ENCODE peak calls at places on chromosomes 2 and 18, in ten cellular contexts. F is dorsolateral prefrontal cortex, K is activated T-helper 1 cell treated with Interleukin-2 at 50 U/mL for 16 hours, G is HFFc6, U is ELR, S is HTR-8/SVneo, E is fibroblast of villous mesenchyme, M is NCI-H2081 treated with DMSO at 0.1 percent for 48 hours, A is body of pancreas, W is neuronal stem cell. D is an unnamed sample.

GRCh38 chr2:30897539-30897938 is 90.3 kb upstream of the CAPN13 start:
- DNase-seq in F (no peak), K (no peak), G (no peak), U (no peak), S (no peak), E (no peak), M (no peak), A (no peak), W (no peak), D (no peak)

GRCh38 chr2:148981350-148981749 is 57.1 kb upstream of the LYPD6B start:
- DNase-seq in F (no peak), K (no peak), G (no peak), U (peak), S (no peak), E (no peak), M (no peak), A (no peak), W (no peak), D (no peak)

GRCh38 chr2:152861349-152861942 is 143.0 kb downstream of the ARL6IP6 start:
- DNase-seq in F (no peak), K (no peak), G (no peak), U (peak), S (peak), E (peak), M (no peak), A (peak), W (no peak), D (peak)

GRCh38 chr2:140604096-140604495 is 1526.7 kb downstream of the LRP1B start:
- DNase-seq in F (no peak), K (no peak), G (no peak), U (no peak), S (no peak), E (peak), M (no peak), A (no peak), W (no peak), D (no peak)

GRCh38 chr2:213001285-213001910 is 150.0 kb downstream of the IKZF2 start:
- DNase-seq in F (no peak), K (no peak), G (no peak), U (no peak), S (no peak), E (peak), M (no peak), A (no peak), W (no peak), D (peak)

GRCh38 chr2:168913171-168913484 is 12.0 kb downstream of the G6PC2 start:
- DNase-seq in F (no peak), K (no peak), G (no peak), U (no peak), S (no peak), E (no peak), M (no peak), A (no peak), W (no peak), D (no peak)

GRCh38 chr2:127106457-127106997 is 427 bp downstream of the BIN1 start:
- DNase-seq in F (no peak), K (no peak), G (no peak), U (peak), S (no peak), E (no peak), M (no peak), A (no peak), W (no peak), D (peak)

GRCh38 chr18:3720818-3721545 is 271.0 kb downstream of the TGIF1 start:
- DNase-seq in F (no peak), K (no peak), G (no peak), U (no peak), S (no peak), E (no peak), M (no peak), A (no peak), W (no peak), D (no peak)

GRCh38 chr2:63834401-63834800 is 7.3 kb upstream of the UGP2 start:
- DNase-seq in F (no peak), K (no peak), G (no peak), U (no peak), S (no peak), E (no peak), M (no peak), A (no peak), W (no peak), D (no peak)

GRCh38 chr2:132547089-132547687 is 122.8 kb downstream of the LYPD1 start:
- DNase-seq in F (peak), K (no peak), G (peak), U (peak), S (peak), E (peak), M (no peak), A (peak), W (peak), D (peak)

GRCh38 chr18:44683566-44683965 is 2.9 kb downstream of the SETBP1 start:
- DNase-seq in F (no peak), K (no peak), G (no peak), U (no peak), S (no peak), E (no peak), M (no peak), A (no peak), W (no peak), D (no peak)

GRCh38 chr2:53802617-53803115 is 15.8 kb downstream of the ERLEC1 start:
- DNase-seq in F (no peak), K (no peak), G (no peak), U (no peak), S (no peak), E (peak), M (no peak), A (no peak), W (no peak), D (no peak)

GRCh38 chr2:33660416-33661118 is 61.5 kb upstream of the FAM98A start:
- DNase-seq in F (no peak), K (no peak), G (no peak), U (no peak), S (no peak), E (no peak), M (no peak), A (no peak), W (no peak), D (no peak)

GRCh38 chr18:54873884-54874255 is 45.6 kb downstream of the RAB27B start:
- DNase-seq in F (no peak), K (no peak), G (no peak), U (no peak), S (no peak), E (no peak), M (no peak), A (no peak), W (no peak), D (peak)

GRCh38 chr2:172806426-172807008 is 70.9 kb downstream of the RAPGEF4 start:
- DNase-seq in F (no peak), K (no peak), G (peak), U (peak), S (peak), E (peak), M (peak), A (no peak), W (peak), D (peak)